ENCODE peak calls at places on chromosome 11, in six cellular contexts. One of them, this sample, is unnamed.

GRCh38 chr11:35288817-35289541 is 130.4 kb downstream of the SLC1A2 start:
- DNase-seq in MM.1S: peak; percentile 35
- DNase-seq in right atrium auricular region: no peak
- DNase-seq in cardiac muscle cell: no peak
- DNase-seq in AG09309: peak; percentile 40
- DNase-seq in AG10803: peak; percentile 87
- DNase-seq in this sample: peak; percentile 65

GRCh38 chr11:100941033-100941432 is 188.6 kb downstream of the PGR start:
- DNase-seq in AG10803: no peak
- DNase-seq in AG09309: no peak
- DNase-seq in MM.1S: no peak
- DNase-seq in right atrium auricular region: no peak
- DNase-seq in cardiac muscle cell: no peak
- DNase-seq in this sample: no peak

GRCh38 chr11:116925050-116925449 is 87.6 kb upstream of the APOA1 start:
- DNase-seq in cardiac muscle cell: no peak
- DNase-seq in MM.1S: peak; percentile 83
- DNase-seq in right atrium auricular region: no peak
- DNase-seq in AG10803: no peak
- DNase-seq in AG09309: no peak
- DNase-seq in this sample: no peak

GRCh38 chr11:81224396-81224795 is 1509.3 kb downstream of the FAM181B start:
- DNase-seq in MM.1S: no peak
- DNase-seq in cardiac muscle cell: no peak
- DNase-seq in right atrium auricular region: no peak
- DNase-seq in AG10803: no peak
- DNase-seq in AG09309: no peak
- DNase-seq in this sample: no peak

GRCh38 chr11:19281041-19281440 is 40.3 kb upstream of the E2F8 start:
- DNase-seq in right atrium auricular region: no peak
- DNase-seq in MM.1S: peak; percentile 56
- DNase-seq in AG10803: no peak
- DNase-seq in AG09309: no peak
- DNase-seq in cardiac muscle cell: no peak
- DNase-seq in this sample: no peak

GRCh38 chr11:107719557-107720304 is 7.9 kb upstream of the SLN start:
- DNase-seq in right atrium auricular region: no peak
- DNase-seq in cardiac muscle cell: no peak
- DNase-seq in AG09309: no peak
- DNase-seq in MM.1S: no peak
- DNase-seq in AG10803: peak; percentile 24
- DNase-seq in this sample: no peak

GRCh38 chr11:44993971-44994705 is 43.5 kb upstream of the TP53I11 start:
- DNase-seq in AG09309: no peak
- DNase-seq in MM.1S: no peak
- DNase-seq in right atrium auricular region: no peak
- DNase-seq in cardiac muscle cell: no peak
- DNase-seq in AG10803: no peak
- DNase-seq in this sample: no peak

GRCh38 chr11:64032050-64032449 is 3.7 kb upstream of the FLRT1 start:
- DNase-seq in right atrium auricular region: no peak
- DNase-seq in MM.1S: no peak
- DNase-seq in AG09309: no peak
- DNase-seq in AG10803: no peak
- DNase-seq in cardiac muscle cell: no peak
- DNase-seq in this sample: peak; percentile 8

GRCh38 chr11:68663482-68664010 is 20.8 kb upstream of the GAL start:
- DNase-seq in AG10803: no peak
- DNase-seq in AG09309: no peak
- DNase-seq in cardiac muscle cell: no peak
- DNase-seq in right atrium auricular region: no peak
- DNase-seq in MM.1S: no peak
- DNase-seq in this sample: no peak

GRCh38 chr11:19199037-19199436 is 2.7 kb downstream of the CSRP3 start:
- DNase-seq in AG09309: no peak
- DNase-seq in right atrium auricular region: no peak
- DNase-seq in cardiac muscle cell: no peak
- DNase-seq in AG10803: no peak
- DNase-seq in MM.1S: no peak
- DNase-seq in this sample: no peak

GRCh38 chr11:43952401-43953342 is 10.2 kb downstream of the C11orf96 start:
- DNase-seq in cardiac muscle cell: no peak
- DNase-seq in AG10803: peak; percentile 61
- DNase-seq in AG09309: no peak
- DNase-seq in MM.1S: no peak
- DNase-seq in right atrium auricular region: peak; percentile 34
- DNase-seq in this sample: no peak

GRCh38 chr11:2825261-2825885 is 60.2 kb downstream of the CDKN1C start:
- DNase-seq in MM.1S: no peak
- DNase-seq in cardiac muscle cell: no peak
- DNase-seq in AG10803: peak; percentile 97
- DNase-seq in right atrium auricular region: peak; percentile 91
- DNase-seq in AG09309: peak; percentile 48
- DNase-seq in this sample: peak; percentile 64

GRCh38 chr11:31106963-31107576 is 262.5 kb downstream of the DCDC1 start:
- DNase-seq in MM.1S: peak; percentile 69
- DNase-seq in cardiac muscle cell: peak; percentile 80
- DNase-seq in right atrium auricular region: peak; percentile 74
- DNase-seq in AG09309: no peak
- DNase-seq in AG10803: peak; percentile 43
- DNase-seq in this sample: no peak

GRCh38 chr11:57476223-57476882 is 16.0 kb downstream of the RTN4RL2 start:
- DNase-seq in cardiac muscle cell: peak; percentile 17
- DNase-seq in AG10803: no peak
- DNase-seq in MM.1S: peak; percentile 35
- DNase-seq in right atrium auricular region: no peak
- DNase-seq in AG09309: no peak
- DNase-seq in this sample: no peak

GRCh38 chr11:70423523-70424505 is 25.5 kb downstream of the CTTN start:
- DNase-seq in cardiac muscle cell: no peak
- DNase-seq in right atrium auricular region: no peak
- DNase-seq in AG09309: peak; percentile 37
- DNase-seq in AG10803: peak; percentile 79
- DNase-seq in MM.1S: no peak
- DNase-seq in this sample: peak; percentile 94

GRCh38 chr11:2791139-2791520 is 91.3 kb upstream of the KCNQ1OT1 start:
- DNase-seq in MM.1S: no peak
- DNase-seq in right atrium auricular region: no peak
- DNase-seq in AG10803: no peak
- DNase-seq in cardiac muscle cell: no peak
- DNase-seq in AG09309: no peak
- DNase-seq in this sample: no peak

DNA sequence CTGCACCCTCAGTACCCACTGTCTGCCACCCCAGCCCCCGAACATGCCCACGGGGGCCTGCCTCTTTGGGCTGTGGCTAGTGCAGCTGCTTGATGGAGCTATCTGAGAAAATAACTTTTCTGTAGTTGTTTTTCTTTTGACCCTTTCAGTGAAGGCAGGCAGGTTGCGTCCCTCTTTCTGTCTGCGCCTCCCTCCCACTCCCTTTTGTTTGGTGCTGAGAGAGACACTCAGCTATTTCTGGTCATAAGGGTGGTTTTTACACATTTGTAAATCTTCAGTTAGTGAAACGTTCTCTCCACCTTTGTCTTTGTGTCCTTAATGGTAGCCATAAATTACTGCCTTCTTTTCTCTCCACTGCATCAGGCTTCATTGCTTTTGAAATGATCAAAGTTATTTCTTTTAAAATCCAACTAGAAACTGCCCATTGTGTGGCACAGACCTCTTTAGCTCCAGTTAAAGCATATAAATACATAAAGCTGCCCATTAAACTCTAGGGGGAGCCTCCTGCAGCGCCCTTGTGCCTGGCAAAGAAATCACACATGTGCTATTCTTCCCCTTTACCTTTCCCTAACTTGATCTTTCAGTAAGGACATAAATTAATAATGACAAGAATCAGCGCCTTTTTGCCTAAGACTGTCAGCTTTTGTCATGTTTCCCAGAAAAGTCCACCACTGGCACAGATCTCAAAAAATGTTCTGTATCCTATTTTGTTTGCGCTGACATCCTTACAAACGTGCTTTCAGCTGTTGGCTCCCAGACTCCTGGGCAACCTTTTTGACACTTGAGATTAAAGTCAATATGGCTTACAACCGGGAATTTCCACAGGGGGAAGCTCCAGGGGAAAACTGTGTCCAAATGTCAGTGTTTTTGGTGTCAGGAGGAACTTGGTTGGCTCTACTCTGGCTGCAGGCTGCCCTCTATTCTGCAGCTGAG is 1.7 kb upstream of the SCUBE2 start:
- DNase-seq in right atrium auricular region: no peak
- DNase-seq in AG10803: no peak
- DNase-seq in cardiac muscle cell: no peak
- DNase-seq in AG09309: no peak
- DNase-seq in MM.1S: no peak
- DNase-seq in this sample: no peak
- TF ChIP-seq CTCF in right atrium auricular region: no peak
- TF ChIP-seq CTCF in AG10803: peak; percentile 23
- TF ChIP-seq CTCF in cardiac muscle cell: peak; percentile 42
- TF ChIP-seq CTCF in AG09309: peak; percentile 31
- TF ChIP-seq CTCF in MM.1S: peak; percentile 19
- TF ChIP-seq CTCF in this sample: peak; percentile 32

DNA sequence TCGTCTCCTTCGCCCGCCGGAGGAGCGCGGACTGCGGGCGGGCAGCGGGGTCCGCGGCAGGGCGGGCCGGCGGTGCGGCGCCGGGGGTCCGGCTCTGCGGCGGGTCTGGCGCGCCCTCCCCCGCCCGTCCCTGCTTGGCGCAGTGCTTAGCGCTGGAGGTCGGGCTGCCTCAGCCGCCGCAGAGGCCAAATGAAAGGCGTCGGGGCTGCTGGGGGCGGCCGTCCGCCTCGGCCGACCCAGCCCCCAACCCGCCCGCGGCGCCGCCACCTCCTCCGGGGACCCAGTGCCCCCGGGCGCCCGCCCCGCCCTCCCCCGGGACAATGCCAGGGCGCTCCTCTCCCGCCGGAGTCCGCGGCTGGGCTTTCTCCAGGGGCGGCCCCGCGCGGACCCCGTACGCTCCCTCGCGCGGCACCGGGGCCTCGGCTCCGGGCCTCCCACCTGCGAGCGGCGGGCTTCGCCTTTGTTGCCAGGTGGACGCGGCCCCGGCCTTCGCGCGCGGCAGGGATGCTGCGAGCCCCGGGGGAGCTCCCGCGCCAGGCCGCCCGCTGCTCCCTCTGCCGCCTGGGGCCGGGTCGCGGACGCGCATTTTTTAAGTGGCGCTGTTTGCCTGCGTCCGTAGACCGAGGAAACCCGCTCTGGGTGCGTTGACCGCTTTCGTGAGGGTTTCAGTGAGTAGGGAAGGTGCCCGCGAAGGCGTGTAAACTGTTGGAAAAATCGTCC is 575 bp downstream of the APLP2 start:
- DNase-seq in AG09309: no peak
- DNase-seq in right atrium auricular region: no peak
- DNase-seq in AG10803: no peak
- DNase-seq in MM.1S: peak; percentile 61
- DNase-seq in cardiac muscle cell: peak; percentile 66
- DNase-seq in this sample: peak; percentile 10
- TF ChIP-seq CTCF in AG09309: peak; percentile 17
- TF ChIP-seq CTCF in right atrium auricular region: no peak
- TF ChIP-seq CTCF in AG10803: peak; percentile 9
- TF ChIP-seq CTCF in MM.1S: peak; percentile 22
- TF ChIP-seq CTCF in cardiac muscle cell: peak; percentile 18
- TF ChIP-seq CTCF in this sample: peak; percentile 40

GRCh38 chr11:132284611-132285010 is 914.2 kb downstream of the NTM start:
- DNase-seq in right atrium auricular region: no peak
- DNase-seq in cardiac muscle cell: no peak
- DNase-seq in MM.1S: no peak
- DNase-seq in AG10803: no peak
- DNase-seq in AG09309: no peak
- DNase-seq in this sample: no peak

GRCh38 chr11:132284048-132284447 is 913.6 kb downstream of the NTM start:
- DNase-seq in AG10803: no peak
- DNase-seq in cardiac muscle cell: no peak
- DNase-seq in AG09309: no peak
- DNase-seq in right atrium auricular region: no peak
- DNase-seq in MM.1S: no peak
- DNase-seq in this sample: no peak

GRCh38 chr11:132278801-132279574 is 908.6 kb downstream of the NTM start:
- DNase-seq in MM.1S: peak; percentile 58
- DNase-seq in right atrium auricular region: no peak
- DNase-seq in cardiac muscle cell: no peak
- DNase-seq in AG10803: peak; percentile 57
- DNase-seq in AG09309: peak; percentile 4
- DNase-seq in this sample: peak; percentile 45
- TF ChIP-seq CTCF in MM.1S: peak; percentile 76
- TF ChIP-seq CTCF in right atrium auricular region: no peak
- TF ChIP-seq CTCF in cardiac muscle cell: peak; percentile 38
- TF ChIP-seq CTCF in AG10803: peak; percentile 77
- TF ChIP-seq CTCF in AG09309: peak; percentile 38
- TF ChIP-seq CTCF in this sample: peak; percentile 74

GRCh38 chr11:1556278-1557167 is 15.5 kb downstream of the DUSP8 start:
- DNase-seq in AG09309: no peak
- DNase-seq in AG10803: no peak
- DNase-seq in MM.1S: no peak
- DNase-seq in cardiac muscle cell: no peak
- DNase-seq in right atrium auricular region: no peak
- DNase-seq in this sample: no peak

GRCh38 chr11:1555713-1556153 is 16.3 kb downstream of the DUSP8 start:
- DNase-seq in MM.1S: no peak
- DNase-seq in cardiac muscle cell: no peak
- DNase-seq in AG09309: no peak
- DNase-seq in right atrium auricular region: no peak
- DNase-seq in AG10803: no peak
- DNase-seq in this sample: no peak

GRCh38 chr11:1557168-1557884 is 14.7 kb downstream of the DUSP8 start:
- DNase-seq in AG09309: no peak
- DNase-seq in AG10803: no peak
- DNase-seq in MM.1S: no peak
- DNase-seq in right atrium auricular region: no peak
- DNase-seq in cardiac muscle cell: no peak
- DNase-seq in this sample: no peak

GRCh38 chr11:1554981-1555712 is 16.9 kb downstream of the DUSP8 start:
- DNase-seq in MM.1S: no peak
- DNase-seq in AG10803: no peak
- DNase-seq in cardiac muscle cell: no peak
- DNase-seq in right atrium auricular region: no peak
- DNase-seq in AG09309: no peak
- DNase-seq in this sample: no peak

DNA sequence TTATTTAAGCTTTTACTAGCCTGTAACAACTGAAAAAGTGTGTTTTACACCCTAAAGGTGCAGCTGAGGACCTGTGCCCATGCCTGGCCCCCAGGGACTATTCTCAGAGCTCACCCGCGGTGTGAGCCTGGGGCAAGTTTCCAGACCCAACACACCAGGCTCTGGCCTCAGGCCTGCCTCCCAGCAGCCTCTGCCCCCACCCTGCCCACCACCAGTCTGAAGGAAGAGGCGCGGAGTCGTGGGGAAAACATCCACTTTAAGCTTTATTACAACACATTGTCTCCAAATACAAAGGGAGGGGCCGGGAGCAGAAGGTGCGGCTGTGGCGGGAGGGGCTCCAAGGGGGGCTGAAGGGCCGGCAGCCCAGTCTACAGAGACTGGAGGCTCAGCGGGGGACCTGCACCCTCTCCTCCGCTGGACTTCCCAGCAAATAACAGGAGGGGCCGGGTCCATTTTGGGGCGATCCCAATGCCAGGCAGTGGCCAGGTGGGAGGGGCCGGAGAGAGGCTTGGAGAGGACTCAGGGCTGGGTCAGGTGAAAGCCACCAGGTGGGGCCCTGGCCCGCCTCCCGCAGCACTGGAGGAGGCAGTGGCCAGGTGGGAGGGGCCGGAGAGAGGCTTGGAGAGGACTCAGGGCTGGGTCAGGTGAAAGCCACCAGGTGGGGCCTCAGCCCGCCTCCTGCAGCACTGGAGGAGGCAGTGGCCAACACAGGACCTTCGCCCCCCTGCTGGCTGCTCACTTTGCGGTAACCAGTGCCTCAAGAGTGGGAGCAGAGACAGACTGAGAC is 18.1 kb downstream of the DUSP8 start:
- DNase-seq in AG09309: no peak
- DNase-seq in right atrium auricular region: no peak
- DNase-seq in AG10803: no peak
- DNase-seq in MM.1S: no peak
- DNase-seq in cardiac muscle cell: no peak
- DNase-seq in this sample: no peak
- TF ChIP-seq CTCF in AG09309: no peak
- TF ChIP-seq CTCF in right atrium auricular region: no peak
- TF ChIP-seq CTCF in AG10803: no peak
- TF ChIP-seq CTCF in MM.1S: no peak
- TF ChIP-seq CTCF in cardiac muscle cell: no peak
- TF ChIP-seq CTCF in this sample: peak; percentile 14